ENCODE peak calls at places on chromosomes 3 and 15, in five cellular contexts. Y is CD4-positive, CD25-positive, alpha-beta regulatory T cell; Q is nucleus accumbens; J is ecto neural progenitor cell; W is cerebellar cortex. E is an unnamed sample.

GRCh38 chr3:53027254-53027844 is 18.5 kb downstream of the SFMBT1 start:
- DNase-seq in Y (no peak), Q (no peak), J (no peak), W (no peak), E (no peak)

GRCh38 chr15:50996641-50997040 is 88.2 kb downstream of the AP4E1 start:
- DNase-seq in Y (no peak), Q (no peak), J (no peak), W (no peak), E (no peak)

GRCh38 chr3:58164916-58165821 is 45.6 kb downstream of the DNASE1L3 start:
- DNase-seq in Y (no peak), Q (no peak), J (no peak), W (peak), E (no peak)

GRCh38 chr3:43073836-43074220 is 32.1 kb downstream of the POMGNT2 start:
- DNase-seq in Y (no peak), Q (no peak), J (no peak), W (no peak), E (no peak)

GRCh38 chr3:177811111-177811510 is 613.8 kb upstream of the TBL1XR1 start:
- DNase-seq in Y (no peak), Q (no peak), J (no peak), W (no peak), E (no peak)

GRCh38 chr3:52492059-52492458 is 3.1 kb upstream of the STAB1 start:
- DNase-seq in Y (no peak), Q (no peak), J (no peak), W (no peak), E (no peak)

GRCh38 chr3:99638244-99638948 is at the start of gene COL8A1:
- DNase-seq in Y (no peak), Q (no peak), J (peak), W (no peak), E (peak)

GRCh38 chr15:30979457-30979856 is 12.0 kb downstream of the MTMR10 start:
- DNase-seq in Y (no peak), Q (no peak), J (no peak), W (no peak), E (no peak)

GRCh38 chr3:122295286-122295685 is 29.8 kb upstream of the CSTA start:
- DNase-seq in Y (peak), Q (no peak), J (no peak), W (no peak), E (no peak)

GRCh38 chr3:119034256-119035013 is at the start of gene IGSF11:
- DNase-seq in Y (peak), Q (peak), J (peak), W (peak), E (peak)

GRCh38 chr15:62799037-62799436 is 243.5 kb upstream of the TPM1 start:
- DNase-seq in Y (no peak), Q (no peak), J (no peak), W (no peak), E (no peak)

GRCh38 chr3:119294402-119294888 is 262 bp downstream of the ARHGAP31 start:
- DNase-seq in Y (no peak), Q (no peak), J (peak), W (no peak), E (peak)

GRCh38 chr15:49187537-49188245 is 17.6 kb downstream of the GALK2 start:
- DNase-seq in Y (no peak), Q (no peak), J (no peak), W (no peak), E (no peak)

GRCh38 chr3:110946810-110947209 is 124.8 kb upstream of the NECTIN3 start:
- DNase-seq in Y (no peak), Q (no peak), J (no peak), W (no peak), E (no peak)

GRCh38 chr3:31755911-31756658 is 223.4 kb downstream of the STT3B start:
- DNase-seq in Y (peak), Q (no peak), J (no peak), W (no peak), E (no peak)

GRCh38 chr3:71532639-71533395 is 50.7 kb downstream of the FOXP1 start:
- DNase-seq in Y (peak), Q (no peak), J (no peak), W (no peak), E (no peak)